ENCODE peak calls at places on chromosomes 4 and X, in four cellular contexts. C is HFF-Myc, W is GM06990, B is cardiac fibroblast. F is an unnamed sample.

GRCh38 chrX:106278951-106279350 is 110.8 kb downstream of the PWWP3B start:
- DNase-seq in B (no peak), W (no peak), C (no peak), F (no peak)

GRCh38 chr4:123750044-123750443 is 353.4 kb downstream of the SPRY1 start:
- DNase-seq in W (no peak), B (peak; percentile 21), C (peak; percentile 22), F (no peak)

GRCh38 chr4:164536829-164537228 is 217.1 kb upstream of the SMIM31 start:
- DNase-seq in W (no peak), C (no peak), B (peak; percentile 24), F (no peak)

GRCh38 chr4:53987761-53988171 is 76.6 kb downstream of the CHIC2 start:
- DNase-seq in W (no peak), C (peak; percentile 9), B (peak; percentile 84), F (peak; percentile 36)

GRCh38 chr4:48490012-48490679 is at the start of gene ZAR1:
- DNase-seq in B (no peak), C (no peak), W (no peak), F (no peak)

GRCh38 chrX:66200050-66200664 is 36.1 kb downstream of the HEPH start:
- DNase-seq in C (no peak), B (no peak), W (no peak), F (no peak)

GRCh38 chrX:111375747-111376146 is 36.2 kb downstream of the DCX start:
- DNase-seq in B (peak; percentile 1), W (no peak), C (no peak), F (no peak)

GRCh38 chr4:107115185-107115847 is 79.2 kb upstream of the DKK2 start:
- DNase-seq in C (no peak), W (no peak), B (peak; percentile 29), F (no peak)

GRCh38 chrX:46722742-46723568 is 36.0 kb downstream of the SLC9A7 start:
- DNase-seq in W (no peak), B (peak; percentile 54), C (no peak), F (no peak)
- H3K4me3 ChIP-seq in W (no peak overlapping the region), B (no peak overlapping the region), C (no peak overlapping the region), F (no peak overlapping the region)

GRCh38 chr4:8201341-8201781 is 2.3 kb downstream of the SH3TC1 start:
- DNase-seq in B (no peak), W (peak; percentile 62), C (no peak), F (no peak)
- TF ChIP-seq CTCF in B (no peak), W (no peak), C (no peak), F (no peak)

GRCh38 chr4:26346203-26346620 is 25.4 kb downstream of the RBPJ start:
- DNase-seq in B (peak; percentile 78), C (no peak), W (no peak), F (no peak)
- H3K4me3 ChIP-seq in B (no peak overlapping the region), C (no peak overlapping the region), W (no peak overlapping the region), F (no peak overlapping the region)

DNA sequence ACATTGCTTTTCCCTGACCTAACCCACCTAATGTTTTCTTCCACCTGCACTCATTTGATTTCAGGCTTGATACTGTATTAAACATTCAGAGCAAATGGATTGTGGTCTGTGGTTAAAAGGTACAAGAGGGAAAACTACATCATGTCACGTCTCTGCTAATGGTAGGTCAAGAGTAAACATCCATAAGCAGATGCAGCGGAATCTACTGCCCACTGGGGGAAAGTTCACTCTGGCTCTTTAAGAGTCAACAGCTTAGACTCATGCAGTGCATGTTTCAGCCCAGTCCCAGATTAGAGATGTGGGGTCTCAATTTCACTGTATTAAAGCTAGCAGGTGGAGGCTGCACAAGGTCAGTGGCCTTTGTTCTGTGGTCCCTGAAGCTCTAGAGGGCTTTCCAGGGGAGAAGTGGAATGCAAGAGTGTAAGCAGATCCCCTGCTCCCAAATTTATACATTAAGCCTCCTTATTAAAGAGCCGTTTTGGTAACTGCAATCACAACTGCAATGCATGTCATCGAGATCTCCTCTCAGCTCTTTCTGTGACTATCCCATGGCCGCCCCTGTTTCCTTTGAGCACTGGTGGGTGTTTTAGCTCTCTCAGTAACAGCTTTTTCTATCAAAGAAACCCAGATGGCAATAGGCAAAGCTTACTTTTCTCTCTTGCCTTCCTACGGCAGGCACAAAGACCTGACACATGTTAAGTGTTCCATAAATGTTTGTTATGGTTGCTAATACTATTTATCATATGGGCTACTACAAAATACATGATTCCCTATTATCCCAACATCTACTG is 53.5 kb downstream of the LDB2 start:
- DNase-seq in W (no peak), C (peak; percentile 63), B (peak; percentile 2), F (no peak)
- TF ChIP-seq CTCF in W (no peak), C (no peak), B (no peak), F (no peak)

GRCh38 chr4:102525556-102525955 is 24.4 kb downstream of the NFKB1 start:
- DNase-seq in B (no peak), W (no peak), C (no peak), F (no peak)

GRCh38 chr4:102525099-102525498 is 23.9 kb downstream of the NFKB1 start:
- DNase-seq in C (no peak), B (peak; percentile 86), W (no peak), F (no peak)

GRCh38 chr4:102526532-102526931 is 25.4 kb downstream of the NFKB1 start:
- DNase-seq in B (no peak), C (no peak), W (no peak), F (no peak)

GRCh38 chr4:102521570-102522553 is 20.7 kb downstream of the NFKB1 start:
- DNase-seq in B (no peak), C (no peak), W (no peak), F (no peak)

DNA sequence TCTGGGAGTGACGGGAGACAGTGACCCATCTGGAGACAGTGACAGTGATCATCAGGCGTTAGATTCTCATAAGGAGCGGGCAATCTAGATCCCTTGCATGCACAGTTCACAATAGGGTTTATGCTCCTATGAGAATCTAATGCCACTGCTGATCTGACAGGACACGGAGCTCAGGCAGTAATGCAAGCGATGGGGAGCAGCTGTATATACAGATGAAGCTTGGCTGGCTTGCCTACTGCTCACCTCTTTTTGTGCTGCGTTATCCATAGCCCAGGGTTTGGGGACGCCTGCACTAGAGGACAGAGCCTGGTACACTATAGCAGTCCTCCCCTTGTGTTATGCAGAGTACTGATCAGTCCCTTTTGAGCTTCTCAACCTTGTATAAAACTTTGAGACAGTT is 23.5 kb downstream of the NFKB1 start:
- DNase-seq in W (no peak), B (no peak), C (no peak), F (no peak)
- H3K4me3 ChIP-seq in W (no peak overlapping the region), B (no peak overlapping the region), C (no peak overlapping the region), F (no peak overlapping the region)

GRCh38 chr4:140996757-140997156 is 136.5 kb downstream of the RNF150 start:
- DNase-seq in W (no peak), C (no peak), B (peak; percentile 51), F (peak; percentile 79)
- TF ChIP-seq CTCF in W (no peak), C (no peak), B (no peak), F (peak; percentile 15)

GRCh38 chrX:40066700-40067099 is 31.1 kb downstream of the BCOR start:
- DNase-seq in C (no peak), W (no peak), B (no peak), F (no peak)
- H3K4me3 ChIP-seq in C (no peak overlapping the region), W (no peak overlapping the region), B (no peak overlapping the region), F (no peak overlapping the region)

DNA sequence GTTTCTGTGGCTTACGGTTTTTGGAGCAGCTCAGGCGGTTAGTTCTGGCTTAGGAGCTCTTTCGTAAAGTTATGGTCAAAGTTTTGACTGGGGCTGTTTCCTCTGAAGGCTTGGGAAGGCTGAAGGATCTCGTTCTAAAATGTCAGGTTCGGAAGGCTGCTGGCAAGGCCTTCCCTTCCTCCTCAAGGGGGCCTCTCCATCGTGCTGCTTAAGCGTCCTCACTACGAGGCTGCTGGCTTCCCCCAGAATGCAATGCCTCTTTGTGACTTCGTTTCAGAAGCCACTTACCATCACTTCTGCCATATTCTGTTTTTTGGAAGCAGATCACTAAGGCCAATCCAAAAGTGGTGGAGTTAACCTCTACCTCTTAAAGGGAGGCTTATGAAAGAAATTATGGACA is 1196.4 kb upstream of the TENM3 start:
- DNase-seq in B (no peak), W (no peak), C (no peak), F (no peak)
- TF ChIP-seq CTCF in B (no peak), W (no peak), C (no peak), F (no peak)

GRCh38 chr4:68817386-68817785 is 1.6 kb downstream of the UGT2B10 start:
- DNase-seq in W (no peak), C (no peak), B (no peak), F (no peak)
- H3K4me3 ChIP-seq in W (no peak overlapping the region), C (no peak overlapping the region), B (no peak overlapping the region), F (no peak overlapping the region)

GRCh38 chr4:156377036-156377700 is 423.5 kb upstream of the CTSO start:
- DNase-seq in C (peak; percentile 21), B (peak; percentile 69), W (no peak), F (peak; percentile 44)

GRCh38 chr4:156374069-156374468 is 420.4 kb upstream of the CTSO start:
- DNase-seq in W (no peak), C (no peak), B (no peak), F (no peak)

GRCh38 chr4:156374894-156375293 is 421.2 kb upstream of the CTSO start:
- DNase-seq in W (no peak), C (no peak), B (no peak), F (no peak)

DNA sequence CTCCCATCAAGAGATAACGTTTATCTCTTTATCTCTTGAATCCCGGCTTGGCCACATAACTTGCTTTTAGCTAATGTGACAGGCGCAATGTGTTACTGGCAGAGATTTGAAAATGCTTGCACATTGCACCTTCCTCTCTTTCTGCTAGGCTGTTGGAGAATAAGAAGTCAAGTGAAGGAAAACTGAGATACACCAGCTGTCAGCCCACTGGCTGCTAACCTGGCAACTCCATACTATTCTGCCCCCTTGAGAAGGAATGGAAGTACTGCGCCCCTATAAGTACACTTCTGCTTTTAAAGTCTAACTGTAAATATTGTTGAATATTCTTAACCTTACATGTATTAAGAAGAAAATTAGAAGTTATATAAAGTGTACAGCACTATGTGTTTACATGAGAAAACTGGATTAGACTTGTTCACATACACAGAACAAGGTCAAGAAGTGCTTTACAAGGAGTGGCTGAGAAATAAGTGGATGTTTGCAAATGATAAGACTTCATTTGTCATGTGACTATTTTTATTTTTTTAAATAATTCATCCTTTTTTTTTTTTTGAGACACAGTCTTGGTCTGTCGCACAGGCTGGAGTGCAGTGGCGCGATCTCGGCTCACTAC is 424.5 kb upstream of the CTSO start:
- DNase-seq in C (peak; percentile 35), W (no peak), B (peak; percentile 87), F (no peak)
- TF ChIP-seq CTCF in C (peak; percentile 60), W (peak; percentile 41), B (peak; percentile 84), F (peak; percentile 33)

F was measured in AG04449.